ENCODE peak calls at places on chromosomes 2 and 18, in five cellular contexts. Z is heart left ventricle, K is dermis microvascular lymphatic vessel endothelial cell, X is GM13977, R is GM12865. B is an unnamed sample.
A peak's percentile ranks its signal among the peaks of the same experiment; 100 is the strongest.

GRCh38 chr2:69642709-69643601 is 584 bp downstream of the AAK1 start:
- DNase-seq in K (peak; percentile 80), Z (peak; percentile 74), R (peak; percentile 78), X (peak; percentile 45), B (peak; percentile 49)

GRCh38 chr2:118622931-118623330 is 224.5 kb downstream of the EN1 start:
- DNase-seq in X (no peak), Z (no peak), R (no peak), K (no peak), B (no peak)

GRCh38 chr2:71667256-71668182 is 214.2 kb downstream of the DYSF start:
- DNase-seq in Z (peak; percentile 39), K (no peak), R (no peak), X (no peak), B (no peak)

GRCh38 chr18:51513525-51513924 is 316.0 kb upstream of the MEX3C start:
- DNase-seq in X (no peak), R (no peak), K (no peak), Z (no peak), B (no peak)

GRCh38 chr2:24985406-24985805 is 13.7 kb upstream of the DNAJC27 start:
- DNase-seq in R (no peak), K (no peak), Z (no peak), X (no peak), B (no peak)

GRCh38 chr2:52976132-52976949 is 791.3 kb upstream of the CHAC2 start:
- DNase-seq in X (no peak), K (no peak), Z (no peak), R (peak; percentile 20), B (no peak)

GRCh38 chr2:84395819-84396218 is 63.3 kb downstream of the SUCLG1 start:
- DNase-seq in R (peak; percentile 7), X (no peak), K (no peak), Z (no peak), B (no peak)

GRCh38 chr2:176004925-176005324 is 2.9 kb upstream of the LNPK start:
- DNase-seq in X (no peak), K (no peak), Z (no peak), R (no peak), B (no peak)

GRCh38 chr2:189143930-189144329 is 35.6 kb downstream of the COL5A2 start:
- DNase-seq in X (no peak), R (no peak), Z (no peak), K (no peak), B (no peak)

GRCh38 chr2:2641541-2642410 is 310.7 kb upstream of the MYT1L start:
- DNase-seq in R (no peak), X (no peak), K (no peak), Z (no peak), B (no peak)

GRCh38 chr2:97707428-97708380 is 5.7 kb upstream of the ZAP70 start:
- DNase-seq in R (no peak), Z (no peak), X (no peak), K (no peak), B (no peak)

GRCh38 chr2:136328396-136328795 is 210.4 kb upstream of the CXCR4 start:
- DNase-seq in R (no peak), Z (no peak), X (no peak), K (no peak), B (no peak)

GRCh38 chr2:7555260-7555659 is 638.0 kb downstream of the RNF144A start:
- DNase-seq in Z (no peak), R (no peak), K (no peak), X (no peak), B (no peak)

GRCh38 chr18:8800041-8800441 is 94.7 kb downstream of the MTCL1 start:
- DNase-seq in K (no peak), R (no peak), Z (no peak), X (no peak), B (no peak)

GRCh38 chr2:212337036-212337435 is 201.6 kb downstream of the ERBB4 start:
- DNase-seq in Z (no peak), K (no peak), X (no peak), R (no peak), B (no peak)

GRCh38 chr2:38692636-38693318 is 26.9 kb downstream of the GALM start:
- DNase-seq in R (no peak), X (no peak), K (no peak), Z (no peak), B (no peak)

GRCh38 chr2:27870724-27871123 is 19.5 kb downstream of the RBKS start:
- DNase-seq in X (no peak), Z (no peak), K (peak; percentile 34), R (no peak), B (peak; percentile 47)

GRCh38 chr2:234138836-234139235 is 88.3 kb downstream of the SPP2 start:
- DNase-seq in X (no peak), K (no peak), Z (no peak), R (no peak), B (no peak)

GRCh38 chr18:8341481-8342230 is 267.6 kb upstream of the RAB12 start:
- DNase-seq in R (no peak), X (no peak), K (no peak), Z (no peak), B (no peak)

GRCh38 chr2:201403904-201404303 is 46.8 kb upstream of the FLACC1 start:
- DNase-seq in Z (no peak), R (no peak), X (no peak), K (peak; percentile 65), B (peak; percentile 16)

GRCh38 chr2:132544045-132544630 is 125.9 kb downstream of the LYPD1 start:
- DNase-seq in X (no peak), K (no peak), R (no peak), Z (no peak), B (no peak)